ENCODE peak calls at places on chromosomes 11 and 22, in eight cellular contexts. One of them, this sample, is unnamed.

GRCh38 chr11:134752964-134753804 is 341.1 kb upstream of the B3GAT1 start:
- DNase-seq in HEK293T: no peak
- DNase-seq in A549: no peak
- DNase-seq in coronary artery: no peak
- DNase-seq in WTC11: no peak
- DNase-seq in effector memory CD4-positive, alpha-beta T cell: no peak
- DNase-seq in activated CD4-positive, CD25-positive, alpha-beta regulatory T cell treated with anti-CD3 and anti-CD28 coated beads, Interleukin-2, amount 50 U/mL, for 72 hours: no peak
- DNase-seq in stimulated activated CD4-positive, alpha-beta T cell treated with anti-CD3 and anti-CD28 coated beads, Interleukin-2, amount 100 ng/mL, for 24 hours: no peak
- DNase-seq in this sample: no peak

GRCh38 chr11:119479685-119480275 is 56.8 kb upstream of the THY1 start:
- DNase-seq in HEK293T: no peak
- DNase-seq in A549: peak; percentile 69
- DNase-seq in coronary artery: peak; percentile 35
- DNase-seq in WTC11: peak; percentile 53
- DNase-seq in effector memory CD4-positive, alpha-beta T cell: no peak
- DNase-seq in activated CD4-positive, CD25-positive, alpha-beta regulatory T cell treated with anti-CD3 and anti-CD28 coated beads, Interleukin-2, amount 50 U/mL, for 72 hours: no peak
- DNase-seq in stimulated activated CD4-positive, alpha-beta T cell treated with anti-CD3 and anti-CD28 coated beads, Interleukin-2, amount 100 ng/mL, for 24 hours: no peak
- DNase-seq in this sample: no peak

GRCh38 chr11:10490032-10490397 is 35.0 kb downstream of the AMPD3 start:
- DNase-seq in HEK293T: no peak
- DNase-seq in A549: no peak
- DNase-seq in coronary artery: peak; percentile 46
- DNase-seq in WTC11: no peak
- DNase-seq in effector memory CD4-positive, alpha-beta T cell: no peak
- DNase-seq in activated CD4-positive, CD25-positive, alpha-beta regulatory T cell treated with anti-CD3 and anti-CD28 coated beads, Interleukin-2, amount 50 U/mL, for 72 hours: no peak
- DNase-seq in stimulated activated CD4-positive, alpha-beta T cell treated with anti-CD3 and anti-CD28 coated beads, Interleukin-2, amount 100 ng/mL, for 24 hours: no peak
- DNase-seq in this sample: no peak

GRCh38 chr22:30262917-30263741 is 3.5 kb downstream of the OSM start:
- DNase-seq in HEK293T: peak; percentile 90
- DNase-seq in A549: peak; percentile 67
- DNase-seq in coronary artery: no peak
- DNase-seq in WTC11: peak; percentile 94
- DNase-seq in effector memory CD4-positive, alpha-beta T cell: peak; percentile 74
- DNase-seq in activated CD4-positive, CD25-positive, alpha-beta regulatory T cell treated with anti-CD3 and anti-CD28 coated beads, Interleukin-2, amount 50 U/mL, for 72 hours: peak; percentile 84
- DNase-seq in stimulated activated CD4-positive, alpha-beta T cell treated with anti-CD3 and anti-CD28 coated beads, Interleukin-2, amount 100 ng/mL, for 24 hours: peak; percentile 89
- DNase-seq in this sample: peak; percentile 66

GRCh38 chr11:10480760-10481159 is 25.7 kb downstream of the AMPD3 start:
- DNase-seq in HEK293T: no peak
- DNase-seq in A549: no peak
- DNase-seq in coronary artery: no peak
- DNase-seq in WTC11: no peak
- DNase-seq in effector memory CD4-positive, alpha-beta T cell: no peak
- DNase-seq in activated CD4-positive, CD25-positive, alpha-beta regulatory T cell treated with anti-CD3 and anti-CD28 coated beads, Interleukin-2, amount 50 U/mL, for 72 hours: no peak
- DNase-seq in stimulated activated CD4-positive, alpha-beta T cell treated with anti-CD3 and anti-CD28 coated beads, Interleukin-2, amount 100 ng/mL, for 24 hours: no peak
- DNase-seq in this sample: no peak

GRCh38 chr11:27807594-27807993 is 107.3 kb upstream of the BDNF start:
- DNase-seq in HEK293T: no peak
- DNase-seq in A549: peak; percentile 17
- DNase-seq in coronary artery: no peak
- DNase-seq in WTC11: no peak
- DNase-seq in effector memory CD4-positive, alpha-beta T cell: no peak
- DNase-seq in activated CD4-positive, CD25-positive, alpha-beta regulatory T cell treated with anti-CD3 and anti-CD28 coated beads, Interleukin-2, amount 50 U/mL, for 72 hours: no peak
- DNase-seq in stimulated activated CD4-positive, alpha-beta T cell treated with anti-CD3 and anti-CD28 coated beads, Interleukin-2, amount 100 ng/mL, for 24 hours: no peak
- DNase-seq in this sample: no peak

GRCh38 chr11:2471804-2472096 is 26.9 kb downstream of the KCNQ1 start:
- DNase-seq in HEK293T: no peak
- DNase-seq in A549: no peak
- DNase-seq in coronary artery: no peak
- DNase-seq in WTC11: no peak
- DNase-seq in effector memory CD4-positive, alpha-beta T cell: no peak
- DNase-seq in activated CD4-positive, CD25-positive, alpha-beta regulatory T cell treated with anti-CD3 and anti-CD28 coated beads, Interleukin-2, amount 50 U/mL, for 72 hours: no peak
- DNase-seq in stimulated activated CD4-positive, alpha-beta T cell treated with anti-CD3 and anti-CD28 coated beads, Interleukin-2, amount 100 ng/mL, for 24 hours: no peak
- DNase-seq in this sample: no peak

GRCh38 chr22:19735665-19736510 is 12.5 kb downstream of the GP1BB start:
- DNase-seq in HEK293T: no peak
- DNase-seq in A549: no peak
- DNase-seq in coronary artery: no peak
- DNase-seq in WTC11: no peak
- DNase-seq in effector memory CD4-positive, alpha-beta T cell: no peak
- DNase-seq in activated CD4-positive, CD25-positive, alpha-beta regulatory T cell treated with anti-CD3 and anti-CD28 coated beads, Interleukin-2, amount 50 U/mL, for 72 hours: no peak
- DNase-seq in stimulated activated CD4-positive, alpha-beta T cell treated with anti-CD3 and anti-CD28 coated beads, Interleukin-2, amount 100 ng/mL, for 24 hours: no peak
- DNase-seq in this sample: no peak

GRCh38 chr11:101907826-101908225 is 7.0 kb upstream of the CEP126 start:
- DNase-seq in HEK293T: no peak
- DNase-seq in A549: no peak
- DNase-seq in coronary artery: no peak
- DNase-seq in WTC11: no peak
- DNase-seq in effector memory CD4-positive, alpha-beta T cell: no peak
- DNase-seq in activated CD4-positive, CD25-positive, alpha-beta regulatory T cell treated with anti-CD3 and anti-CD28 coated beads, Interleukin-2, amount 50 U/mL, for 72 hours: no peak
- DNase-seq in stimulated activated CD4-positive, alpha-beta T cell treated with anti-CD3 and anti-CD28 coated beads, Interleukin-2, amount 100 ng/mL, for 24 hours: no peak
- DNase-seq in this sample: no peak

GRCh38 chr11:115462757-115463156 is 41.5 kb downstream of the CADM1 start:
- DNase-seq in HEK293T: no peak
- DNase-seq in A549: no peak
- DNase-seq in coronary artery: no peak
- DNase-seq in WTC11: no peak
- DNase-seq in effector memory CD4-positive, alpha-beta T cell: no peak
- DNase-seq in activated CD4-positive, CD25-positive, alpha-beta regulatory T cell treated with anti-CD3 and anti-CD28 coated beads, Interleukin-2, amount 50 U/mL, for 72 hours: no peak
- DNase-seq in stimulated activated CD4-positive, alpha-beta T cell treated with anti-CD3 and anti-CD28 coated beads, Interleukin-2, amount 100 ng/mL, for 24 hours: no peak
- DNase-seq in this sample: no peak

GRCh38 chr22:25395915-25396314 is 168.6 kb upstream of the GRK3 start:
- DNase-seq in HEK293T: no peak
- DNase-seq in A549: no peak
- DNase-seq in coronary artery: no peak
- DNase-seq in WTC11: no peak
- DNase-seq in effector memory CD4-positive, alpha-beta T cell: no peak
- DNase-seq in activated CD4-positive, CD25-positive, alpha-beta regulatory T cell treated with anti-CD3 and anti-CD28 coated beads, Interleukin-2, amount 50 U/mL, for 72 hours: no peak
- DNase-seq in stimulated activated CD4-positive, alpha-beta T cell treated with anti-CD3 and anti-CD28 coated beads, Interleukin-2, amount 100 ng/mL, for 24 hours: no peak
- DNase-seq in this sample: no peak

GRCh38 chr11:107619926-107620325 is 29.0 kb downstream of the ELMOD1 start:
- DNase-seq in HEK293T: no peak
- DNase-seq in A549: no peak
- DNase-seq in coronary artery: no peak
- DNase-seq in WTC11: no peak
- DNase-seq in effector memory CD4-positive, alpha-beta T cell: no peak
- DNase-seq in activated CD4-positive, CD25-positive, alpha-beta regulatory T cell treated with anti-CD3 and anti-CD28 coated beads, Interleukin-2, amount 50 U/mL, for 72 hours: no peak
- DNase-seq in stimulated activated CD4-positive, alpha-beta T cell treated with anti-CD3 and anti-CD28 coated beads, Interleukin-2, amount 100 ng/mL, for 24 hours: no peak
- DNase-seq in this sample: no peak

GRCh38 chr11:62245271-62245753 is 3.3 kb downstream of the SCGB1D2 start:
- DNase-seq in HEK293T: peak; percentile 25
- DNase-seq in A549: peak; percentile 29
- DNase-seq in coronary artery: no peak
- DNase-seq in WTC11: peak; percentile 73
- DNase-seq in effector memory CD4-positive, alpha-beta T cell: no peak
- DNase-seq in activated CD4-positive, CD25-positive, alpha-beta regulatory T cell treated with anti-CD3 and anti-CD28 coated beads, Interleukin-2, amount 50 U/mL, for 72 hours: no peak
- DNase-seq in stimulated activated CD4-positive, alpha-beta T cell treated with anti-CD3 and anti-CD28 coated beads, Interleukin-2, amount 100 ng/mL, for 24 hours: peak; percentile 17
- DNase-seq in this sample: no peak

GRCh38 chr11:33160147-33160546 is 1.1 kb downstream of the CSTF3 start:
- DNase-seq in HEK293T: no peak
- DNase-seq in A549: peak; percentile 46
- DNase-seq in coronary artery: no peak
- DNase-seq in WTC11: no peak
- DNase-seq in effector memory CD4-positive, alpha-beta T cell: no peak
- DNase-seq in activated CD4-positive, CD25-positive, alpha-beta regulatory T cell treated with anti-CD3 and anti-CD28 coated beads, Interleukin-2, amount 50 U/mL, for 72 hours: no peak
- DNase-seq in stimulated activated CD4-positive, alpha-beta T cell treated with anti-CD3 and anti-CD28 coated beads, Interleukin-2, amount 100 ng/mL, for 24 hours: no peak
- DNase-seq in this sample: no peak

GRCh38 chr22:22878801-22879674 is 8.6 kb upstream of the IGLL5 start:
- DNase-seq in HEK293T: no peak
- DNase-seq in A549: no peak
- DNase-seq in coronary artery: peak; percentile 68
- DNase-seq in WTC11: no peak
- DNase-seq in effector memory CD4-positive, alpha-beta T cell: no peak
- DNase-seq in activated CD4-positive, CD25-positive, alpha-beta regulatory T cell treated with anti-CD3 and anti-CD28 coated beads, Interleukin-2, amount 50 U/mL, for 72 hours: no peak
- DNase-seq in stimulated activated CD4-positive, alpha-beta T cell treated with anti-CD3 and anti-CD28 coated beads, Interleukin-2, amount 100 ng/mL, for 24 hours: no peak
- DNase-seq in this sample: no peak

GRCh38 chr22:22897947-22898346 is 10.3 kb downstream of the IGLL5 start:
- DNase-seq in HEK293T: no peak
- DNase-seq in A549: no peak
- DNase-seq in coronary artery: no peak
- DNase-seq in WTC11: no peak
- DNase-seq in effector memory CD4-positive, alpha-beta T cell: no peak
- DNase-seq in activated CD4-positive, CD25-positive, alpha-beta regulatory T cell treated with anti-CD3 and anti-CD28 coated beads, Interleukin-2, amount 50 U/mL, for 72 hours: no peak
- DNase-seq in stimulated activated CD4-positive, alpha-beta T cell treated with anti-CD3 and anti-CD28 coated beads, Interleukin-2, amount 100 ng/mL, for 24 hours: no peak
- DNase-seq in this sample: no peak

GRCh38 chr11:46534713-46535112 is 59.1 kb downstream of the AMBRA1 start:
- DNase-seq in HEK293T: no peak
- DNase-seq in A549: no peak
- DNase-seq in coronary artery: no peak
- DNase-seq in WTC11: no peak
- DNase-seq in effector memory CD4-positive, alpha-beta T cell: no peak
- DNase-seq in activated CD4-positive, CD25-positive, alpha-beta regulatory T cell treated with anti-CD3 and anti-CD28 coated beads, Interleukin-2, amount 50 U/mL, for 72 hours: no peak
- DNase-seq in stimulated activated CD4-positive, alpha-beta T cell treated with anti-CD3 and anti-CD28 coated beads, Interleukin-2, amount 100 ng/mL, for 24 hours: no peak
- DNase-seq in this sample: no peak

GRCh38 chr11:123217897-123218296 is 22.8 kb upstream of the CLMP start:
- DNase-seq in HEK293T: no peak
- DNase-seq in A549: no peak
- DNase-seq in coronary artery: no peak
- DNase-seq in WTC11: no peak
- DNase-seq in effector memory CD4-positive, alpha-beta T cell: no peak
- DNase-seq in activated CD4-positive, CD25-positive, alpha-beta regulatory T cell treated with anti-CD3 and anti-CD28 coated beads, Interleukin-2, amount 50 U/mL, for 72 hours: no peak
- DNase-seq in stimulated activated CD4-positive, alpha-beta T cell treated with anti-CD3 and anti-CD28 coated beads, Interleukin-2, amount 100 ng/mL, for 24 hours: no peak
- DNase-seq in this sample: no peak

This sample was measured in activated T-helper 1 cell treated with anti-CD3 and anti-CD28 coated beads, Interleukin-2, amount 50 U/mL, for 16 hours.